ENCODE peak calls at places on chromosomes 12 and 14, in nine cellular contexts. X, Y, W, G, Z, D, U, S and K are unnamed samples.

GRCh38 chr12:96077081-96077480 is 41.7 kb upstream of the LTA4H start:
- DNase-seq in X (no peak), Y (no peak), W (no peak), G (no peak), Z (no peak), D (no peak), U (no peak), S (no peak), K (no peak)

GRCh38 chr14:64826845-64827244 is 52.9 kb downstream of the SPTB start:
- DNase-seq in X (no peak), Y (no peak), W (no peak), G (no peak), Z (no peak), D (no peak), U (no peak), S (peak), K (no peak)

GRCh38 chr12:116200812-116201211 is 76.7 kb downstream of the MED13L start:
- DNase-seq in X (no peak), Y (no peak), W (peak), G (no peak), Z (no peak), D (no peak), U (no peak), S (peak), K (no peak)

GRCh38 chr14:99128185-99128584 is 143.8 kb downstream of the BCL11B start:
- DNase-seq in X (peak), Y (no peak), W (no peak), G (peak), Z (no peak), D (no peak), U (no peak), S (no peak), K (no peak)

GRCh38 chr12:95386056-95386455 is 87.9 kb upstream of the METAP2 start:
- DNase-seq in X (no peak), Y (no peak), W (no peak), G (no peak), Z (no peak), D (no peak), U (no peak), S (peak), K (no peak)

GRCh38 chr12:52175411-52176350 is 16.1 kb downstream of the KRT80 start:
- DNase-seq in X (no peak), Y (no peak), W (no peak), G (no peak), Z (no peak), D (no peak), U (no peak), S (no peak), K (no peak)

GRCh38 chr12:54932691-54933090 is 51.9 kb downstream of the TESPA1 start:
- DNase-seq in X (no peak), Y (no peak), W (no peak), G (no peak), Z (peak), D (no peak), U (no peak), S (no peak), K (no peak)

GRCh38 chr12:75587340-75588106 is 76.1 kb upstream of the KRR1 start:
- DNase-seq in X (no peak), Y (no peak), W (peak), G (no peak), Z (no peak), D (no peak), U (no peak), S (no peak), K (no peak)

GRCh38 chr14:75259510-75259855 is 19.1 kb upstream of the FOS start:
- DNase-seq in X (peak), Y (no peak), W (peak), G (no peak), Z (no peak), D (no peak), U (no peak), S (peak), K (no peak)

GRCh38 chr14:23626946-23627345 is 9.2 kb upstream of the DHRS2 start:
- DNase-seq in X (no peak), Y (no peak), W (no peak), G (no peak), Z (no peak), D (no peak), U (no peak), S (no peak), K (no peak)

GRCh38 chr12:117686911-117687377 is 281.8 kb downstream of the KSR2 start:
- DNase-seq in X (no peak), Y (peak), W (peak), G (peak), Z (no peak), D (peak), U (no peak), S (peak), K (no peak)

GRCh38 chr12:51392556-51393237 is 1.5 kb upstream of the GALNT6 start:
- DNase-seq in X (no peak), Y (no peak), W (peak), G (no peak), Z (no peak), D (no peak), U (no peak), S (peak), K (no peak)

GRCh38 chr14:104341532-104342434 is 203.4 kb downstream of the KIF26A start:
- DNase-seq in X (no peak), Y (peak), W (no peak), G (no peak), Z (no peak), D (no peak), U (no peak), S (peak), K (no peak)

GRCh38 chr12:104562763-104563162 is 106.0 kb downstream of the CHST11 start:
- DNase-seq in X (no peak), Y (no peak), W (no peak), G (no peak), Z (no peak), D (no peak), U (no peak), S (no peak), K (no peak)

GRCh38 chr14:103623883-103624482 is 5.0 kb upstream of the KLC1 start:
- DNase-seq in X (no peak), Y (no peak), W (no peak), G (no peak), Z (no peak), D (no peak), U (peak), S (no peak), K (no peak)

GRCh38 chr12:64806173-64806572 is 18.3 kb upstream of the TBC1D30 start:
- DNase-seq in X (no peak), Y (no peak), W (no peak), G (no peak), Z (no peak), D (no peak), U (no peak), S (no peak), K (no peak)

GRCh38 chr12:64800640-64801039 is 23.8 kb upstream of the TBC1D30 start:
- DNase-seq in X (no peak), Y (no peak), W (no peak), G (no peak), Z (no peak), D (no peak), U (no peak), S (no peak), K (no peak)

GRCh38 chr12:64798165-64798564 is 26.3 kb upstream of the TBC1D30 start:
- DNase-seq in X (no peak), Y (no peak), W (no peak), G (no peak), Z (no peak), D (no peak), U (no peak), S (no peak), K (no peak)

GRCh38 chr12:64797156-64797555 is 27.3 kb upstream of the TBC1D30 start:
- DNase-seq in X (no peak), Y (no peak), W (no peak), G (no peak), Z (no peak), D (no peak), U (no peak), S (no peak), K (no peak)

DNA sequence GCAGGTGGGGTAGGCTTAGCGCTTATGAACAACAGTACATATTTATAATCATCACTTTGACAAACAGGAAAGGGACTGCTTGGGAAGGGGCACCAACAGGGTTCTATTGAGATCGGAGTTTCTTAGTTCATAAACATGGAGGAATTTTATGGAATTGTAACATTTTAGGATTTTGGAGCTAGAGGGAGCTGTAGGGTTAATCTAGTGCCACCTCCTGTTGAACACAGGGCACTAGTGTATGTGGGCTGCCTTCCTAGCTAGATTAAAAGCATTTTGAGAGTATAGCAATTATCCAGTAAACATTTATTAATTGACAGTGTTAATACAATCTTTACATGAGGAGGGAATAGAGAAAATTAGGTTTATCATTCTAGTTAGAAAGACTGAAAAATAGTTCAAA is 23.1 kb upstream of the TBC1D30 start:
- DNase-seq in X (no peak), Y (no peak), W (no peak), G (no peak), Z (no peak), D (no peak), U (no peak), S (no peak), K (no peak)
- TF ChIP-seq CTCF in X (no peak), Y (no peak), W (no peak), G (no peak), Z (no peak), D (no peak), U (no peak), S (peak), K (peak)

GRCh38 chr14:22227084-22227483 is 361.9 kb downstream of the DAD1 start:
- DNase-seq in X (no peak), Y (no peak), W (no peak), G (no peak), Z (no peak), D (no peak), U (no peak), S (no peak), K (no peak)

GRCh38 chr14:22225526-22226133 is 363.4 kb downstream of the DAD1 start:
- DNase-seq in X (no peak), Y (no peak), W (peak), G (no peak), Z (no peak), D (no peak), U (no peak), S (peak), K (no peak)

GRCh38 chr14:22230517-22230916 is 358.5 kb downstream of the DAD1 start:
- DNase-seq in X (no peak), Y (no peak), W (no peak), G (no peak), Z (no peak), D (no peak), U (no peak), S (no peak), K (no peak)

GRCh38 chr14:22231022-22231421 is 358.0 kb downstream of the DAD1 start:
- DNase-seq in X (no peak), Y (no peak), W (no peak), G (no peak), Z (no peak), D (no peak), U (no peak), S (no peak), K (no peak)

DNA sequence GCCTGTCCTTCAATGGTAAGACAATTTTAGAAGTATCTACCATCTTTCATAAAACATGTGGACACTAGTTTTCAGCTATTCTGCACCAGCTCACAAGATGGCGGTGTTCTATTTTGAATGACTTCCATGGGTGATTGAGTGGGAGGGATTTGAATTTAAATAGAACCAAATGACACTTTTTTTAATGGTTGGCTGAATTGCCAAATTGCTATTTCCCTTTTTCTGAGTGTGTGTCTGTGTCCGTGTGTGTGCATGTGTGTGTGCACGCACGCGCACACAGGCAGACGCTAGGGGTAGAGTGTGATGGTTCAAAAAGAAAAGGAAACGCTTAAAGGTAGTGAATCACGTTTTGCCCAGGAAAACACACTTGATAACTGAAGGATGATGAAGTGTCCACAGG is 362.6 kb downstream of the DAD1 start:
- DNase-seq in X (no peak), Y (no peak), W (peak), G (no peak), Z (no peak), D (no peak), U (no peak), S (no peak), K (no peak)
- TF ChIP-seq CTCF in X (no peak), Y (no peak), W (peak), G (no peak), Z (no peak), D (no peak), U (no peak), S (no peak), K (peak)

GRCh38 chr14:68521557-68521901 is 271.3 kb downstream of the ZFP36L1 start:
- DNase-seq in X (no peak), Y (no peak), W (no peak), G (no peak), Z (no peak), D (no peak), U (no peak), S (no peak), K (no peak)

GRCh38 chr14:68518910-68519686 is 273.8 kb downstream of the ZFP36L1 start:
- DNase-seq in X (no peak), Y (no peak), W (no peak), G (no peak), Z (no peak), D (no peak), U (peak), S (no peak), K (no peak)

GRCh38 chr14:68518180-68518579 is 274.7 kb downstream of the ZFP36L1 start:
- DNase-seq in X (no peak), Y (no peak), W (no peak), G (no peak), Z (no peak), D (no peak), U (no peak), S (no peak), K (no peak)

GRCh38 chr14:68520637-68521556 is 272.0 kb downstream of the ZFP36L1 start:
- DNase-seq in X (no peak), Y (no peak), W (no peak), G (no peak), Z (no peak), D (no peak), U (no peak), S (no peak), K (no peak)

DNA sequence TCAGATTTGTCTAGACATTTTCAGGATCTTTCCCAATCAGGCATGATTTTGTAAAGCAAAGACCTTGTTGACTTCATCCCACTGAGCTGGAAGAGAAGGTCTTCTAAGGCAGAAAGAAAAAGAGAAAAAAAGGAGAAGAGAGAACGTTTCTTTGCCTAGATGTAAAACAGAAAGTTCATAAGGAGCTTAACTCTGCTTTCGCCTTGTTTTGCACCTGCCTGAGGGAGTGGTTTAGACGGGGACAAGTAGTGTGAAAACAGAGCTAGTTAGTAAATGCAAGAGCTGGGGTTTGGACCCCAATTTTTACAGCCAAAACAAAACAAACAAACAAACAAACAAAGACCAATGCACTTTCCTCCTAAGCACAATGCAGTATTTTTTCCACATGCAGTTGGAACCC is 273.1 kb downstream of the ZFP36L1 start:
- DNase-seq in X (no peak), Y (no peak), W (no peak), G (no peak), Z (no peak), D (no peak), U (no peak), S (no peak), K (no peak)
- TF ChIP-seq CTCF in X (no peak), Y (no peak), W (no peak), G (no peak), Z (no peak), D (no peak), U (no peak), S (no peak), K (no peak)

DNA sequence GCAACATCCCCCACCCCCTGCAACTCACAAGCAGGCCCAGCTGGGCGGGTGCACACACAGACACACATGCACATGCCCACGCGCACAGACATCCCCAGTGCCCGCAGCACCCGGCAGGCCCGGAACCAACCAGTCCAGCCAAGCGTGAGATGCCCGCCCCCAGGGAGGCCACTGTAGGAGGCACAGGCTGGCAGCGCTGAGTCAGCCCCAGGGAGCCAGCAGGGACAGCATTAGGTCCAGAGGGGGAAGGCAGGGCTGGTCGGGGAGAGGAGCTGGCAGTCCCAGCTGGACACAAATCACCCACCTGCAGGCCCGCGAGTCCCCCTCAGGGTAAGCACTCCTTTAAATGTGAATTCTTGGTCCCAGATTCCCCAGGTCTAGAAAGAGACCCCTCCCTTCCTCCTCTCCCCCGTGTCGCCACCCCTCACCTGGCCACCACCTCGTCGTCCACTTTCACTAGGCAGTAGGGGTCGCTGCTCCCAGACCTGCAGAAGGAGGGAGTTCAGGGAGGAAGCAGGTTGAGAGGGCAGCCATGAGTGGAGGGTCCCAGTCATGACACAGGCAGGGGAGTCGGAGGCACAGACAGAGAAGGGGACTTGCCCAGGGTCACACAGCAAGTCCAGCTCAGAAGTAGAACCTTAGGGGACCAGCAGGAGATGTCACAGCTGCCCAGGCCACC is 5.0 kb downstream of the RASAL1 start:
- DNase-seq in X (peak), Y (no peak), W (no peak), G (no peak), Z (no peak), D (no peak), U (no peak), S (no peak), K (no peak)
- TF ChIP-seq CTCF in X (peak), Y (no peak), W (peak), G (no peak), Z (no peak), D (no peak), U (no peak), S (no peak), K (peak)

DNA sequence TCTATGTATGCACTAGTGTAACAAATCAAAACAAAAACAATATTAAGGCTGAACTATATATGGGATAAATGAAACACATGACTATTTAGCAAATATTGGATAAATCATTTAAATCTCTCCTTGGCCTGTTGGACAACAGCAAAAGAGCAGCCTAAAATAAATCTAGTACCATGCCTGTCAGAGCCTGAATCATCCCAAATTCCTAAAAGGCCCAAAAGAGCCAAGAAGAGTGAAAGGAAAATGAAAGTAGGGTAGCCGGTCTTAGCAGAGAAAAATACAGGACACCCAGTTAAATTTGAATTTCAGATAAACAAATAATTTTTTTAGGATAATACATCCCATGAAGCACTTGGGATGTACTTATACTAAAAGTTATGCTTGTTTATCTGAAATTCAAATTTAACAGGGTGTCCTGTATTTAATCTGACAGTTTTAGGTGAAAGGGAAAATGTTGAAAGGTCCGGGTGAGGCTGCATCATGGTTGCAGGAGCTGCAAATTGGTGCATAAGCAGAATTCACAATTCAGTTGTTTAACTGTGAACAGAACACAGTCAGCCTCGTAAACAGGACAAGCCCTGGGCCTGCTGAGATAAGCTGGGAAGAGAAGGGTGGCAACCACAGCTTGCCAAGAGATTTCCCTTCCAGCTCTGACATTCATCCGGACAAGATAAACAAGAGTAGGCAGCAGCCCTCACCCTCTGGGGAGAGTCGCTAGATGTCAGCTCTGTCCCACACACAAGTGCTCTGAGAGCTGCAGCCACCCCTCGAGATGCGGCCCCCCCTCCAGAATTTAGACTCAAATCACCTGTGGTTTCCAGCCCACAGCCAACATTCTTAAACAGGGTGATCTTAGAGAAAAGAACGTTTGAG is 30.3 kb downstream of the DMAC2L start:
- DNase-seq in X (peak), Y (no peak), W (peak), G (peak), Z (peak), D (no peak), U (peak), S (peak), K (no peak)
- TF ChIP-seq CTCF in X (peak), Y (no peak), W (peak), G (no peak), Z (peak), D (no peak), U (peak), S (peak), K (peak)

GRCh38 chr12:111271674-111272418 is 97.0 kb downstream of the PHETA1 start:
- DNase-seq in X (no peak), Y (no peak), W (no peak), G (no peak), Z (no peak), D (no peak), U (no peak), S (no peak), K (no peak)
- TF ChIP-seq CTCF in X (peak), Y (no peak), W (peak), G (no peak), Z (no peak), D (no peak), U (peak), S (peak), K (peak)

GRCh38 chr14:58636129-58636528 is 1.6 kb upstream of the DACT1 start:
- DNase-seq in X (no peak), Y (no peak), W (no peak), G (no peak), Z (no peak), D (no peak), U (no peak), S (no peak), K (no peak)

GRCh38 chr14:58639842-58640484 is 2.2 kb downstream of the DACT1 start:
- DNase-seq in X (peak), Y (no peak), W (peak), G (peak), Z (no peak), D (no peak), U (no peak), S (peak), K (no peak)

GRCh38 chr14:58637040-58637390 is 747 bp upstream of the DACT1 start:
- DNase-seq in X (peak), Y (no peak), W (peak), G (no peak), Z (no peak), D (peak), U (peak), S (peak), K (no peak)

GRCh38 chr14:58637391-58638230 is at the start of gene DACT1:
- DNase-seq in X (no peak), Y (peak), W (peak), G (peak), Z (no peak), D (peak), U (peak), S (peak), K (peak)

GRCh38 chr14:58638231-58639205 is 756 bp downstream of the DACT1 start:
- DNase-seq in X (no peak), Y (peak), W (peak), G (no peak), Z (no peak), D (peak), U (peak), S (peak), K (no peak)
- TF ChIP-seq CTCF in X (no peak), Y (no peak), W (no peak), G (no peak), Z (no peak), D (no peak), U (no peak), S (no peak), K (peak)